ENCODE peak calls at places on chromosomes 16 and 17, in six cellular contexts. One of them, this sample, is unnamed.

GRCh38 chr17:4858068-4858879 is 25.1 kb downstream of the MINK1 start:
- DNase-seq in GM13977: no peak
- DNase-seq in LNCaP clone FGC: no peak
- DNase-seq in uterus: peak
- DNase-seq in non-pigmented ciliary epithelial cell: no peak
- DNase-seq in RPMI8226: no peak
- DNase-seq in this sample: no peak

GRCh38 chr16:19086322-19087199 is 19.1 kb downstream of the COQ7 start:
- DNase-seq in GM13977: peak
- DNase-seq in LNCaP clone FGC: peak
- DNase-seq in uterus: peak
- DNase-seq in non-pigmented ciliary epithelial cell: peak
- DNase-seq in RPMI8226: peak
- DNase-seq in this sample: peak

GRCh38 chr17:50672831-50673551 is 34.7 kb downstream of the ANKRD40 start:
- DNase-seq in GM13977: no peak
- DNase-seq in LNCaP clone FGC: no peak
- DNase-seq in uterus: no peak
- DNase-seq in non-pigmented ciliary epithelial cell: no peak
- DNase-seq in RPMI8226: no peak
- DNase-seq in this sample: no peak

GRCh38 chr17:36066365-36066945 is 2.4 kb downstream of the CCL18 start:
- DNase-seq in GM13977: no peak
- DNase-seq in LNCaP clone FGC: no peak
- DNase-seq in uterus: no peak
- DNase-seq in non-pigmented ciliary epithelial cell: no peak
- DNase-seq in RPMI8226: no peak
- DNase-seq in this sample: no peak

GRCh38 chr17:59369026-59369724 is 37.7 kb downstream of the YPEL2 start:
- DNase-seq in GM13977: no peak
- DNase-seq in LNCaP clone FGC: no peak
- DNase-seq in uterus: no peak
- DNase-seq in non-pigmented ciliary epithelial cell: peak
- DNase-seq in RPMI8226: no peak
- DNase-seq in this sample: no peak

GRCh38 chr17:33647976-33648375 is 354.9 kb upstream of the ASIC2 start:
- DNase-seq in GM13977: peak
- DNase-seq in LNCaP clone FGC: no peak
- DNase-seq in uterus: peak
- DNase-seq in non-pigmented ciliary epithelial cell: no peak
- DNase-seq in RPMI8226: peak
- DNase-seq in this sample: peak

GRCh38 chr16:51624083-51624775 is 473.2 kb upstream of the SALL1 start:
- DNase-seq in GM13977: no peak
- DNase-seq in LNCaP clone FGC: no peak
- DNase-seq in uterus: no peak
- DNase-seq in non-pigmented ciliary epithelial cell: no peak
- DNase-seq in RPMI8226: no peak
- DNase-seq in this sample: no peak

GRCh38 chr16:66127459-66128362 is 238.8 kb upstream of the CDH5 start:
- DNase-seq in GM13977: no peak
- DNase-seq in LNCaP clone FGC: no peak
- DNase-seq in uterus: peak
- DNase-seq in non-pigmented ciliary epithelial cell: no peak
- DNase-seq in RPMI8226: no peak
- DNase-seq in this sample: no peak

GRCh38 chr16:67198238-67198734 is 645 bp upstream of the ELMO3 start:
- DNase-seq in GM13977: peak
- DNase-seq in LNCaP clone FGC: no peak
- DNase-seq in uterus: no peak
- DNase-seq in non-pigmented ciliary epithelial cell: no peak
- DNase-seq in RPMI8226: no peak
- DNase-seq in this sample: no peak

GRCh38 chr17:17205368-17206148 is 575 bp downstream of the PLD6 start:
- DNase-seq in GM13977: peak
- DNase-seq in LNCaP clone FGC: no peak
- DNase-seq in uterus: peak
- DNase-seq in non-pigmented ciliary epithelial cell: no peak
- DNase-seq in RPMI8226: peak
- DNase-seq in this sample: peak

GRCh38 chr16:87572959-87573358 is 29.3 kb upstream of the JPH3 start:
- DNase-seq in GM13977: no peak
- DNase-seq in LNCaP clone FGC: no peak
- DNase-seq in uterus: no peak
- DNase-seq in non-pigmented ciliary epithelial cell: no peak
- DNase-seq in RPMI8226: no peak
- DNase-seq in this sample: no peak

GRCh38 chr17:16938496-16939270 is 33.2 kb downstream of the TNFRSF13B start:
- DNase-seq in GM13977: no peak
- DNase-seq in LNCaP clone FGC: no peak
- DNase-seq in uterus: no peak
- DNase-seq in non-pigmented ciliary epithelial cell: no peak
- DNase-seq in RPMI8226: no peak
- DNase-seq in this sample: no peak

GRCh38 chr16:21001262-21001661 is 100.7 kb downstream of the LYRM1 start:
- DNase-seq in GM13977: peak
- DNase-seq in LNCaP clone FGC: no peak
- DNase-seq in uterus: no peak
- DNase-seq in non-pigmented ciliary epithelial cell: no peak
- DNase-seq in RPMI8226: peak
- DNase-seq in this sample: peak

GRCh38 chr17:81459224-81459623 is 53.4 kb downstream of the ACTG1 start:
- DNase-seq in GM13977: no peak
- DNase-seq in LNCaP clone FGC: no peak
- DNase-seq in uterus: no peak
- DNase-seq in non-pigmented ciliary epithelial cell: no peak
- DNase-seq in RPMI8226: no peak
- DNase-seq in this sample: no peak

This sample was measured in HuH-7.